ENCODE peak calls at places on chromosomes 1 and 21, in four cellular contexts. W is K562, L is WTC11, R is HepG2. C is an unnamed sample.

GRCh38 chr1:18951416-18951815 is 5.1 kb downstream of the IFFO2 start:
- DNase-seq in L (no peak), R (no peak), W (no peak), C (no peak)

GRCh38 chr1:213773975-213774374 is 213.8 kb upstream of the PROX1 start:
- DNase-seq in L (no peak), R (no peak), W (no peak), C (no peak)

GRCh38 chr1:215665212-215665611 is 98.1 kb downstream of the KCTD3 start:
- DNase-seq in L (no peak), R (no peak), W (no peak), C (no peak)

GRCh38 chr1:165507570-165507969 is 36.2 kb upstream of the LRRC52 start:
- DNase-seq in W (no peak), L (no peak), R (no peak), C (no peak)

GRCh38 chr1:118148034-118148433 is 37.0 kb downstream of the SPAG17 start:
- DNase-seq in L (no peak), W (no peak), R (no peak), C (no peak)

GRCh38 chr1:209686319-209686718 is 11.1 kb downstream of the G0S2 start:
- DNase-seq in L (no peak), W (no peak), R (no peak), C (no peak)

GRCh38 chr1:235831148-235831547 is 35.6 kb downstream of the LYST start:
- DNase-seq in W (no peak), R (no peak), L (no peak), C (no peak)

GRCh38 chr21:33047231-33047630 is 21.5 kb downstream of the OLIG2 start:
- DNase-seq in W (no peak), R (no peak), L (no peak), C (no peak)

GRCh38 chr1:36529762-36530260 is 47.1 kb upstream of the CSF3R start:
- DNase-seq in R (no peak), W (no peak), L (no peak), C (no peak)

GRCh38 chr1:8378981-8379470 is 61.1 kb downstream of the SLC45A1 start:
- DNase-seq in R (no peak), W (no peak), L (no peak), C (no peak)

GRCh38 chr1:91718368-91718767 is 167.6 kb downstream of the TGFBR3 start:
- DNase-seq in R (no peak), W (no peak), L (no peak), C (no peak)

GRCh38 chr1:78101514-78101913 is 55.7 kb downstream of the GIPC2 start:
- DNase-seq in R (peak), W (no peak), L (no peak), C (peak)

GRCh38 chr1:201020040-201020591 is 3.4 kb downstream of the KIF21B start:
- DNase-seq in R (peak), L (no peak), W (peak), C (no peak)

GRCh38 chr1:229627003-229627402 is 956 bp downstream of the URB2 start:
- DNase-seq in W (no peak), R (no peak), L (no peak), C (no peak)

GRCh38 chr1:61569212-61569621 is 155.7 kb downstream of the TM2D1 start:
- DNase-seq in W (no peak), L (no peak), R (no peak), C (no peak)

GRCh38 chr1:103489881-103490280 is 35.6 kb upstream of the RNPC3 start:
- DNase-seq in W (no peak), L (no peak), R (no peak), C (peak)

GRCh38 chr1:41696381-41696780 is 211.9 kb upstream of the EDN2 start:
- DNase-seq in L (no peak), W (no peak), R (no peak), C (no peak)

GRCh38 chr21:28540514-28540913 is 452.2 kb downstream of the LTN1 start:
- DNase-seq in R (no peak), L (no peak), W (no peak), C (no peak)

GRCh38 chr1:193558491-193559028 is 372.1 kb upstream of the B3GALT2 start:
- DNase-seq in R (no peak), W (no peak), L (no peak), C (peak)

GRCh38 chr1:45297604-45298356 is 28.9 kb upstream of the HPDL start:
- DNase-seq in R (peak), W (no peak), L (no peak), C (no peak)

GRCh38 chr1:208107817-208108608 is 136.2 kb downstream of the PLXNA2 start:
- DNase-seq in R (no peak), L (no peak), W (no peak), C (no peak)

GRCh38 chr1:10630661-10631120 is 155.9 kb downstream of the PEX14 start:
- DNase-seq in L (no peak), W (no peak), R (no peak), C (no peak)

GRCh38 chr1:17097125-17097524 is 22.1 kb downstream of the PADI2 start:
- DNase-seq in R (no peak), W (no peak), L (no peak), C (no peak)

GRCh38 chr1:6948861-6949260 is 163.6 kb downstream of the CAMTA1 start:
- DNase-seq in W (no peak), R (no peak), L (no peak), C (no peak)

GRCh38 chr1:201531551-201532425 is 7.1 kb upstream of the NAV1 start:
- DNase-seq in R (no peak), L (no peak), W (peak), C (no peak)

GRCh38 chr1:33093004-33093403 is 12.1 kb downstream of the AZIN2 start:
- DNase-seq in R (no peak), L (peak), W (peak), C (no peak)

GRCh38 chr1:32180186-32181060 is 948 bp downstream of the TXLNA start:
- DNase-seq in R (peak), W (peak), L (peak), C (peak)

GRCh38 chr1:63453232-63453631 is 69.8 kb downstream of the ITGB3BP start:
- DNase-seq in R (no peak), W (no peak), L (no peak), C (no peak)

GRCh38 chr1:27789511-27790154 is 16.6 kb downstream of the STX12 start:
- DNase-seq in L (no peak), R (no peak), W (peak), C (no peak)

GRCh38 chr21:33070921-33071877 is 1.3 kb downstream of the OLIG1 start:
- DNase-seq in W (no peak), R (no peak), L (peak), C (peak)

GRCh38 chr1:173960625-173961024 is 43.5 kb upstream of the SERPINC1 start:
- DNase-seq in L (no peak), W (no peak), R (no peak), C (no peak)

GRCh38 chr1:226749467-226749866 is 10.4 kb upstream of the ITPKB start:
- DNase-seq in L (no peak), R (no peak), W (no peak), C (no peak)

GRCh38 chr1:240869071-240869470 is 257.1 kb upstream of the GREM2 start:
- DNase-seq in W (no peak), R (no peak), L (no peak), C (no peak)
- TF ChIP-seq NR3C1 in W (no peak), R (no peak), L (no peak), C (no peak)

GRCh38 chr1:112247971-112248370 is 148.0 kb upstream of the CTTNBP2NL start:
- DNase-seq in R (no peak), W (no peak), L (no peak), C (no peak)
- TF ChIP-seq NR3C1 in R (no peak), W (no peak), L (no peak), C (no peak)

GRCh38 chr1:21325731-21326387 is 35.6 kb upstream of the ECE1 start:
- DNase-seq in W (no peak), L (no peak), R (no peak), C (no peak)

GRCh38 chr1:21324368-21325137 is 34.3 kb upstream of the ECE1 start:
- DNase-seq in W (peak), L (no peak), R (no peak), C (peak)

GRCh38 chr1:21323091-21323490 is 32.8 kb upstream of the ECE1 start:
- DNase-seq in W (no peak), L (no peak), R (no peak), C (peak)

GRCh38 chr1:21326861-21327344 is 36.6 kb upstream of the ECE1 start:
- DNase-seq in R (no peak), L (no peak), W (no peak), C (no peak)

GRCh38 chr1:21325231-21325718 is 35.0 kb upstream of the ECE1 start:
- DNase-seq in R (no peak), W (no peak), L (no peak), C (no peak)
- TF ChIP-seq NR3C1 in R (no peak), W (no peak), L (no peak), C (no peak)

GRCh38 chr1:116284819-116285390 is 88.1 kb upstream of the ATP1A1 start:
- DNase-seq in L (no peak), R (no peak), W (no peak), C (no peak)
- TF ChIP-seq NR3C1 in L (no peak), R (no peak), W (no peak), C (no peak)

GRCh38 chr1:212108187-212108586 is 72.6 kb downstream of the DTL start:
- DNase-seq in R (no peak), W (no peak), L (no peak), C (no peak)

GRCh38 chr1:212110617-212111016 is 75.1 kb downstream of the DTL start:
- DNase-seq in R (no peak), W (no peak), L (no peak), C (no peak)

GRCh38 chr1:212107481-212107880 is 71.9 kb downstream of the DTL start:
- DNase-seq in R (no peak), W (no peak), L (no peak), C (no peak)

GRCh38 chr1:212109713-212110112 is 74.2 kb downstream of the DTL start:
- DNase-seq in W (no peak), L (no peak), R (no peak), C (no peak)

GRCh38 chr1:212108981-212109380 is 73.4 kb downstream of the DTL start:
- DNase-seq in R (no peak), L (no peak), W (no peak), C (no peak)
- TF ChIP-seq NR3C1 in R (no peak), L (no peak), W (no peak), C (no peak)

GRCh38 chr1:159076438-159076752 is 171 bp downstream of the AIM2 start:
- DNase-seq in W (no peak), R (no peak), L (no peak), C (no peak)
- TF ChIP-seq NR3C1 in W (no peak), R (no peak), L (no peak), C (no peak)

GRCh38 chr1:16020325-16020724 is 1.5 kb upstream of the CLCNKA start:
- DNase-seq in L (no peak), W (no peak), R (no peak), C (no peak)

GRCh38 chr1:16023050-16023653 is 1.3 kb downstream of the CLCNKA start:
- DNase-seq in W (no peak), R (no peak), L (no peak), C (no peak)

GRCh38 chr1:16019580-16020277 is 1.9 kb upstream of the HSPB7 start:
- DNase-seq in R (no peak), W (no peak), L (no peak), C (no peak)

GRCh38 chr1:16022393-16022792 is 557 bp downstream of the CLCNKA start:
- DNase-seq in W (no peak), R (no peak), L (no peak), C (no peak)

GRCh38 chr1:16021681-16022080 is at the start of gene CLCNKA:
- DNase-seq in L (no peak), W (no peak), R (no peak), C (no peak)
- TF ChIP-seq NR3C1 in L (no peak), W (no peak), R (no peak), C (no peak)

GRCh38 chr21:44697811-44698734 is 1.1 kb downstream of the KRTAP10-12 start:
- DNase-seq in W (no peak), R (peak), L (no peak), C (no peak)

GRCh38 chr21:44700101-44701022 is 3.4 kb downstream of the KRTAP10-12 start:
- DNase-seq in W (no peak), L (no peak), R (peak), C (no peak)

GRCh38 chr21:44701023-44701400 is 4.0 kb downstream of the KRTAP10-12 start:
- DNase-seq in R (no peak), L (no peak), W (no peak), C (no peak)

GRCh38 chr21:44701541-44701940 is 4.6 kb downstream of the KRTAP10-12 start:
- DNase-seq in L (no peak), W (no peak), R (no peak), C (no peak)

GRCh38 chr21:44699502-44700001 is 2.6 kb downstream of the KRTAP10-12 start:
- DNase-seq in R (no peak), L (no peak), W (no peak), C (no peak)
- TF ChIP-seq NR3C1 in R (no peak), L (no peak), W (no peak), C (no peak)